ENCODE peak calls at places on chromosomes 13 and 19, in seven cellular contexts. V, R, B, E, M, K and A are unnamed samples.

GRCh38 chr13:84413016-84413415 is 530.7 kb upstream of the SLITRK1 start:
- DNase-seq in K (no peak), E (no peak), M (no peak), R (no peak), B (no peak), V (no peak), A (peak; percentile 31)

GRCh38 chr19:48244289-48244688 is 11.4 kb downstream of the CARD8 start:
- DNase-seq in M (no peak), R (no peak), B (no peak), V (no peak), E (no peak), K (no peak), A (no peak)

GRCh38 chr19:9986787-9987281 is 23.5 kb downstream of the COL5A3 start:
- DNase-seq in M (peak; percentile 81), V (peak; percentile 69), R (no peak), B (no peak), E (no peak), K (peak; percentile 33), A (peak; percentile 51)

GRCh38 chr19:49651029-49651825 is 9.2 kb downstream of the SCAF1 start:
- DNase-seq in E (no peak), K (no peak), R (no peak), V (no peak), M (no peak), B (no peak), A (no peak)

GRCh38 chr19:32642771-32643170 is 32.2 kb downstream of the ANKRD27 start:
- DNase-seq in M (no peak), K (no peak), E (peak; percentile 76), V (no peak), R (no peak), B (no peak), A (no peak)

GRCh38 chr13:106548064-106548696 is 12.7 kb upstream of the EFNB2 start:
- DNase-seq in V (no peak), M (no peak), K (peak; percentile 69), B (no peak), E (no peak), R (no peak), A (no peak)

GRCh38 chr19:55174425-55175116 is 5.5 kb downstream of the SYT5 start:
- DNase-seq in V (no peak), K (no peak), R (no peak), B (no peak), M (no peak), E (no peak), A (no peak)

GRCh38 chr13:93758575-93758974 is 532.0 kb downstream of the GPC6 start:
- DNase-seq in R (peak; percentile 25), M (peak; percentile 22), E (no peak), B (no peak), K (peak; percentile 33), V (no peak), A (peak; percentile 29)

GRCh38 chr13:66405908-66406802 is 824.0 kb downstream of the PCDH9 start:
- DNase-seq in V (peak; percentile 37), K (peak; percentile 87), B (peak; percentile 3), M (no peak), R (peak; percentile 22), E (no peak), A (peak; percentile 93)

GRCh38 chr19:3734310-3734600 is 26.1 kb downstream of the TJP3 start:
- DNase-seq in M (no peak), V (no peak), R (no peak), K (no peak), E (no peak), B (no peak), A (no peak)

GRCh38 chr13:50989476-50989875 is 79.9 kb downstream of the RNASEH2B start:
- DNase-seq in B (peak; percentile 57), K (peak; percentile 52), V (peak; percentile 52), E (no peak), R (no peak), M (no peak), A (no peak)

GRCh38 chr13:80666782-80667537 is 326.0 kb upstream of the SPRY2 start:
- DNase-seq in K (peak; percentile 32), M (no peak), V (no peak), B (no peak), E (no peak), R (no peak), A (no peak)

GRCh38 chr19:15265849-15266248 is 33.6 kb upstream of the EPHX3 start:
- DNase-seq in K (peak; percentile 99), E (no peak), R (peak; percentile 48), V (no peak), B (peak; percentile 67), M (peak; percentile 94), A (peak; percentile 92)

GRCh38 chr13:43245374-43245964 is 222.1 kb downstream of the DNAJC15 start:
- DNase-seq in E (no peak), M (peak; percentile 87), K (peak; percentile 91), R (peak; percentile 63), B (no peak), V (no peak), A (peak; percentile 92)

GRCh38 chr13:43767351-43767901 is 19.3 kb downstream of the ENOX1 start:
- DNase-seq in B (no peak), E (no peak), V (no peak), K (peak; percentile 55), M (peak; percentile 33), R (no peak), A (no peak)

GRCh38 chr19:8148410-8149231 is 771 bp downstream of the FBN3 start:
- DNase-seq in B (peak; percentile 77), V (peak; percentile 85), E (no peak), M (no peak), K (no peak), R (no peak), A (no peak)

GRCh38 chr13:79668353-79668752 is 187.4 kb downstream of the NDFIP2 start:
- DNase-seq in M (no peak), R (no peak), V (no peak), B (no peak), K (no peak), E (no peak), A (no peak)

GRCh38 chr13:91358384-91358776 is 10.9 kb downstream of the MIR17HG start:
- DNase-seq in R (no peak), E (no peak), K (no peak), B (no peak), M (no peak), V (no peak), A (no peak)

GRCh38 chr19:2168619-2169424 is 5.1 kb downstream of the DOT1L start:
- DNase-seq in E (no peak), V (peak; percentile 93), M (peak; percentile 99), B (peak; percentile 96), K (peak; percentile 97), R (peak; percentile 98), A (peak; percentile 96)

GRCh38 chr19:2170219-2170618 is 6.5 kb downstream of the DOT1L start:
- DNase-seq in K (no peak), B (no peak), M (no peak), V (peak; percentile 77), R (no peak), E (no peak), A (no peak)

GRCh38 chr19:2167896-2168618 is 4.3 kb downstream of the DOT1L start:
- DNase-seq in B (no peak), V (no peak), R (peak; percentile 25), E (no peak), K (peak; percentile 47), M (peak; percentile 74), A (peak; percentile 41)

GRCh38 chr19:2164020-2164988 is 571 bp downstream of the DOT1L start:
- DNase-seq in E (no peak), B (peak; percentile 57), R (peak; percentile 31), M (peak; percentile 70), K (no peak), V (peak; percentile 73), A (no peak)

GRCh38 chr19:2166741-2167738 is 3.3 kb downstream of the DOT1L start:
- DNase-seq in M (peak; percentile 92), B (peak; percentile 57), K (peak; percentile 73), R (peak; percentile 8), V (no peak), E (no peak), A (peak; percentile 62)
- H4K20me1 ChIP-seq in M (no peaks in the 10 kb centered on the region), B (peaks cover 41% of the 10 kb centered on the region), K (no peaks in the 10 kb centered on the region), R (no peaks in the 10 kb centered on the region), V (peaks cover 80% of the 10 kb centered on the region), E (peaks cover 71% of the 10 kb centered on the region), A (peaks cover 68% of the 10 kb centered on the region)

DNA sequence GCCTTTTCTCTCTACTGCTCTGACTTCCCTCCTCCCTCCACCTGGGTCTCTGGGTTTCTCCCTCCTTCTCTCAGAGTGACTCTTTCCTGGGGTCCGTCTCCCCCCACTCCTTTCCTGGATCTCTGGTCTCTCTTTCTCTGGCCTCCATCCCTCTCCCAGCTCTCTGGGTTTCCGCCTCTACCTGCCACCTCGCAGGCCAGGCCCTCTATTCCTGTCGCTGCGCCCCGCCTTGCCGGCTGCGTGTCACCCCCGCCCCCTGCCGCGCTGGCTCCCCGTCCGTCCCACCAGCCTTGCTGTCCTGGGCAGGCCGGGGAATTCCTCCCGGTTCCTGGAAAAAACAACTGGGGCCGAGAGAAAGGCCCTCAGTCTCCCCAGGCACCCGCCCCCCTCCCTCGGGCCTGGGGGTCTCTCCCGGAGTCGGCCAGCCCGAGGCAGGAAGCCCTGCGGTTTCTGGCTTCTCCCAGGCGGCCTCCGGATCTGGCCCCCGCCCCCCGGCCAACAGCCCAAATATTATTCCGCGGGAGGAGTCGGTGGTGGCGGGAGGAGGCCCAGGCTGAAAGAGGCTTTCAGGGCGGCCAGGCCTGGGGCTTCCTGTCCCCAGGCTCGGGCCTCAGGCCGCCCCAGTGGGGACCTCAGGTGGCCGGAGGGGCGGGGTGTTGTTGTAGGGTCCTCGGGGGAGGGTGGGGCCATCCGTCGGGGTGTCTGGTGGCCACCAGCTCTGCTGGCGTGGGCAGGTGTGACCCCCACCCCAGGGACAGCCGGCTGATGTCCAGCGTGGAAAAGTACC is 9.3 kb downstream of the IRF2BP1 start:
- DNase-seq in B (peak; percentile 84), R (no peak), M (peak; percentile 28), V (peak; percentile 61), E (no peak), K (peak; percentile 22), A (peak; percentile 17)
- TF ChIP-seq EZH2 in B (no peak), R (no peak), M (no peak), V (no peak), E (no peak), K (no peak), A (no peak)

DNA sequence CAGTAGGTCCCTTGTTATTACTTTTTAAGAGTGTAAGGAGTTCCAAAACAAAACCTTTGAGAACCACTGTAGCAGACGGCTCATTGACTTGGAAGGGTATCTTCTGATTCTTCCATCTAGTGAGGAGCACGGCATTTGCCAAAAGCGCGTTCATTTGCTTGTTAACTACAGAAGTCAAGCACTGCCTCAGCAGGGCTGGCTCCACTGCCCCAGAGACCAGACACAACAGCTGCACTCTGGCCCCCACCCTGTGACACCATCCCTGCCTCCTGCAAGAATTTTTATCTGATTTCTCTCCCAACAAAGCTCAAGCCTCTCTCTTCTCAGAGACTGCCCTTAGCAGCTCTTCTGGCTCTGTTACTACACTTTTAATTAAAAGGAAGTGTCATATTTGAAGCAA is 20.7 kb upstream of the XPO4 start:
- DNase-seq in K (no peak), R (no peak), E (no peak), B (no peak), M (no peak), V (no peak), A (no peak)
- H2AFZ ChIP-seq in K (no peak overlapping the region), R (peak overlapping the region; percentile 6), E (no peak overlapping the region), B (no peak overlapping the region), M (no peak overlapping the region), V (peak overlapping the region; percentile 72), A (no peak overlapping the region)

DNA sequence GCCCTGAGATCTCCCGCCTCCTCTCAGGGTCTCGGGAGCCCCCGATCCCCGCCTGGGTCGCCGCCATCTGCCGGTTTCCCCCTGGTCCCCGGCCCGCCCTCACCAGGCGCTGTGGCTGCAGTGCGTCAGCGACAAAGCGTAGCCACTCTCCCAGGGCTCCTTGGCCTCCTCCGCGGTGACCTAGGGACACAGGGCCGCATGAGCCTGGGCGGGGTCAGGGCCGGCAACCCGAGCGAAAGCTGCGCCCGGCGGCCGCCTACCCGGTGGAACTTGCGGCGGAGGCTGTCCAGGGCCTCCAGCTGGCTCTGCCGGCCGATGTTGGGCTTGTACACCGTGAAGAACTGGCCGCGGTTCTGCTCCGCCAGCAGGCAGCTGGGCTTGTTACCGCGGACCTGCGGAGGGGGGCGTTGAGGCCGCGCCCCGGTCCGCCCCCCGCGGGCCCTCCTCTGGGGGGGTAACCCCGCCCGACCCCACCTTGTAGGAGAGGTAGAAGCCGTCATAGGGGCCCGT is 5.3 kb downstream of the GPX4 start:
- DNase-seq in E (no peak), M (peak; percentile 28), V (no peak), R (no peak), K (no peak), B (no peak), A (no peak)
- H4K20me1 ChIP-seq in E (peaks cover 28% of the 10 kb centered on the region), M (no peaks in the 10 kb centered on the region), V (peaks cover 35% of the 10 kb centered on the region), R (peaks cover 13% of the 10 kb centered on the region), K (peaks cover 3% of the 10 kb centered on the region), B (peaks cover 19% of the 10 kb centered on the region), A (peaks cover 46% of the 10 kb centered on the region)